ENCODE peak calls at places on chromosome 13, in six cellular contexts. One of them, this sample, is unnamed.

GRCh38 chr13:37627428-37627827 is 28.9 kb upstream of the POSTN start:
- DNase-seq in ovary: no peak
- DNase-seq in WTC11: no peak
- DNase-seq in PC-3: no peak
- DNase-seq in fibroblast of the aortic adventitia: no peak
- DNase-seq in cardiac fibroblast: no peak
- DNase-seq in this sample: no peak

GRCh38 chr13:65378943-65379519 is 1851.1 kb downstream of the PCDH9 start:
- DNase-seq in ovary: no peak
- DNase-seq in WTC11: no peak
- DNase-seq in PC-3: peak
- DNase-seq in fibroblast of the aortic adventitia: peak
- DNase-seq in cardiac fibroblast: peak
- DNase-seq in this sample: no peak

GRCh38 chr13:85313761-85314503 is 485.3 kb downstream of the SLITRK6 start:
- DNase-seq in ovary: no peak
- DNase-seq in WTC11: no peak
- DNase-seq in PC-3: peak
- DNase-seq in fibroblast of the aortic adventitia: no peak
- DNase-seq in cardiac fibroblast: peak
- DNase-seq in this sample: peak

GRCh38 chr13:49112782-49113525 is 107.2 kb upstream of the MLNR start:
- DNase-seq in ovary: no peak
- DNase-seq in WTC11: no peak
- DNase-seq in PC-3: no peak
- DNase-seq in fibroblast of the aortic adventitia: peak
- DNase-seq in cardiac fibroblast: peak
- DNase-seq in this sample: no peak

GRCh38 chr13:113860579-113861432 is 3.1 kb downstream of the GAS6 start:
- DNase-seq in ovary: peak
- DNase-seq in WTC11: peak
- DNase-seq in PC-3: peak
- DNase-seq in fibroblast of the aortic adventitia: peak
- DNase-seq in cardiac fibroblast: no peak
- DNase-seq in this sample: no peak

GRCh38 chr13:37429976-37430375 is 168.6 kb downstream of the POSTN start:
- DNase-seq in ovary: no peak
- DNase-seq in WTC11: no peak
- DNase-seq in PC-3: no peak
- DNase-seq in fibroblast of the aortic adventitia: peak
- DNase-seq in cardiac fibroblast: peak
- DNase-seq in this sample: peak

GRCh38 chr13:24997367-24997967 is 98.5 kb upstream of the PABPC3 start:
- DNase-seq in ovary: no peak
- DNase-seq in WTC11: no peak
- DNase-seq in PC-3: peak
- DNase-seq in fibroblast of the aortic adventitia: peak
- DNase-seq in cardiac fibroblast: peak
- DNase-seq in this sample: no peak

GRCh38 chr13:78750735-78751134 is 91.8 kb upstream of the OBI1 start:
- DNase-seq in ovary: no peak
- DNase-seq in WTC11: no peak
- DNase-seq in PC-3: no peak
- DNase-seq in fibroblast of the aortic adventitia: no peak
- DNase-seq in cardiac fibroblast: no peak
- DNase-seq in this sample: no peak

GRCh38 chr13:82480415-82480814 is 1401.9 kb downstream of the SLITRK1 start:
- DNase-seq in ovary: no peak
- DNase-seq in WTC11: no peak
- DNase-seq in PC-3: peak
- DNase-seq in fibroblast of the aortic adventitia: no peak
- DNase-seq in cardiac fibroblast: no peak
- DNase-seq in this sample: no peak

GRCh38 chr13:98397861-98398260 is 179.0 kb downstream of the STK24 start:
- DNase-seq in ovary: no peak
- DNase-seq in WTC11: no peak
- DNase-seq in PC-3: no peak
- DNase-seq in fibroblast of the aortic adventitia: no peak
- DNase-seq in cardiac fibroblast: no peak
- DNase-seq in this sample: no peak

GRCh38 chr13:35524192-35524591 is 47.7 kb upstream of the MAB21L1 start:
- DNase-seq in ovary: no peak
- DNase-seq in WTC11: no peak
- DNase-seq in PC-3: no peak
- DNase-seq in fibroblast of the aortic adventitia: peak
- DNase-seq in cardiac fibroblast: no peak
- DNase-seq in this sample: no peak

GRCh38 chr13:35512271-35512920 is 35.9 kb upstream of the MAB21L1 start:
- DNase-seq in ovary: peak
- DNase-seq in WTC11: no peak
- DNase-seq in PC-3: peak
- DNase-seq in fibroblast of the aortic adventitia: peak
- DNase-seq in cardiac fibroblast: peak
- DNase-seq in this sample: peak

GRCh38 chr13:35514166-35514565 is 37.7 kb upstream of the MAB21L1 start:
- DNase-seq in ovary: no peak
- DNase-seq in WTC11: no peak
- DNase-seq in PC-3: no peak
- DNase-seq in fibroblast of the aortic adventitia: no peak
- DNase-seq in cardiac fibroblast: no peak
- DNase-seq in this sample: no peak

GRCh38 chr13:35514801-35515502 is 38.5 kb upstream of the MAB21L1 start:
- DNase-seq in ovary: no peak
- DNase-seq in WTC11: no peak
- DNase-seq in PC-3: peak
- DNase-seq in fibroblast of the aortic adventitia: no peak
- DNase-seq in cardiac fibroblast: no peak
- DNase-seq in this sample: no peak

GRCh38 chr13:35518337-35518736 is 41.8 kb upstream of the MAB21L1 start:
- DNase-seq in ovary: no peak
- DNase-seq in WTC11: no peak
- DNase-seq in PC-3: no peak
- DNase-seq in fibroblast of the aortic adventitia: no peak
- DNase-seq in cardiac fibroblast: no peak
- DNase-seq in this sample: no peak
- TF ChIP-seq CTCF in ovary: no peak
- TF ChIP-seq CTCF in WTC11: no peak
- TF ChIP-seq CTCF in PC-3: no peak
- TF ChIP-seq CTCF in fibroblast of the aortic adventitia: no peak
- TF ChIP-seq CTCF in cardiac fibroblast: no peak
- TF ChIP-seq CTCF in this sample: no peak

GRCh38 chr13:93951153-93951552 is 528.3 kb downstream of the DCT start:
- DNase-seq in ovary: no peak
- DNase-seq in WTC11: no peak
- DNase-seq in PC-3: peak
- DNase-seq in fibroblast of the aortic adventitia: peak
- DNase-seq in cardiac fibroblast: peak
- DNase-seq in this sample: no peak
- TF ChIP-seq CTCF in ovary: no peak
- TF ChIP-seq CTCF in WTC11: no peak
- TF ChIP-seq CTCF in PC-3: peak
- TF ChIP-seq CTCF in fibroblast of the aortic adventitia: peak
- TF ChIP-seq CTCF in cardiac fibroblast: peak
- TF ChIP-seq CTCF in this sample: peak

GRCh38 chr13:19592657-19593175 is 31.4 kb upstream of the TPTE2 start:
- DNase-seq in ovary: no peak
- DNase-seq in WTC11: no peak
- DNase-seq in PC-3: no peak
- DNase-seq in fibroblast of the aortic adventitia: no peak
- DNase-seq in cardiac fibroblast: no peak
- DNase-seq in this sample: no peak
- TF ChIP-seq CTCF in ovary: no peak
- TF ChIP-seq CTCF in WTC11: no peak
- TF ChIP-seq CTCF in PC-3: no peak
- TF ChIP-seq CTCF in fibroblast of the aortic adventitia: no peak
- TF ChIP-seq CTCF in cardiac fibroblast: no peak
- TF ChIP-seq CTCF in this sample: no peak

GRCh38 chr13:101576977-101577376 is 124.5 kb downstream of the ITGBL1 start:
- DNase-seq in ovary: no peak
- DNase-seq in WTC11: no peak
- DNase-seq in PC-3: no peak
- DNase-seq in fibroblast of the aortic adventitia: no peak
- DNase-seq in cardiac fibroblast: no peak
- DNase-seq in this sample: no peak
- TF ChIP-seq CTCF in ovary: no peak
- TF ChIP-seq CTCF in WTC11: no peak
- TF ChIP-seq CTCF in PC-3: no peak
- TF ChIP-seq CTCF in fibroblast of the aortic adventitia: no peak
- TF ChIP-seq CTCF in cardiac fibroblast: no peak
- TF ChIP-seq CTCF in this sample: no peak

GRCh38 chr13:51437550-51438127 is 15.2 kb downstream of the INTS6 start:
- DNase-seq in ovary: no peak
- DNase-seq in WTC11: no peak
- DNase-seq in PC-3: no peak
- DNase-seq in fibroblast of the aortic adventitia: no peak
- DNase-seq in cardiac fibroblast: no peak
- DNase-seq in this sample: no peak

GRCh38 chr13:51432576-51432975 is 20.3 kb downstream of the INTS6 start:
- DNase-seq in ovary: no peak
- DNase-seq in WTC11: no peak
- DNase-seq in PC-3: no peak
- DNase-seq in fibroblast of the aortic adventitia: no peak
- DNase-seq in cardiac fibroblast: no peak
- DNase-seq in this sample: no peak

DNA sequence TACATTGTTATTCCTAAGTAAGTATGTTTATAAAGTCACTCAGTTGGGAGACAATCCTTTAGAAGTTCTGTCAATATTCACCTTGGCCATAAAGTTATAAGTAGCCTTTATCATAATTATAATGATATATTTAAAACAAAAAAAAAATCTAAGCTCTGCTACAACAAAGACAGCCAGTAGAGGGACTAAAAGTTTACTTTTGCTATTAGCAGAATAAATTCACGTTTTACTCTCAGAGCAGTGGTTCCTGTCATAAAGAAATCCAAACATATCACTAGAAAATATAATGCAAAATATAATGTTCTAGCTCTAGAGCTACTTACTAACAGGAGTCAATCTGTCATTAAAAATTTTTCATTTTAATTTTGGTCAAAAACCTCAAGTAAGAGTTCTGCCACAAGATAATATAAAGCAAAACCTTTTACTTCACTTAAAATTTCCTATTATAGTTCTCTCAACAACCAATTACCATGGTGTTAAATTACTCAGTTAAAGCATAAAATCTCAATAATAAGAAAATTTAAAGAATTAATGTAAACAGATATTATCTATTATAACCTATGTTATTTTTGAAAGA is 17.7 kb downstream of the INTS6 start:
- DNase-seq in ovary: no peak
- DNase-seq in WTC11: no peak
- DNase-seq in PC-3: peak
- DNase-seq in fibroblast of the aortic adventitia: peak
- DNase-seq in cardiac fibroblast: peak
- DNase-seq in this sample: no peak
- TF ChIP-seq CTCF in ovary: peak
- TF ChIP-seq CTCF in WTC11: no peak
- TF ChIP-seq CTCF in PC-3: peak
- TF ChIP-seq CTCF in fibroblast of the aortic adventitia: peak
- TF ChIP-seq CTCF in cardiac fibroblast: peak
- TF ChIP-seq CTCF in this sample: peak